ENCODE peak calls at places on chromosomes 6 and 20, in eight cellular contexts. G is CD4-positive, alpha-beta T cell; I is T-helper 1 cell; M is iPS-NIHi11; R is ACHN; K is mucosa of descending colon; J is CD4-positive, CD25-positive, alpha-beta regulatory T cell; B is adrenal gland. V is an unnamed sample.

GRCh38 chr6:22530506-22530905 is 38.9 kb upstream of the HDGFL1 start:
- DNase-seq in R (no peak), M (no peak), I (no peak), B (no peak), K (no peak), G (no peak), J (no peak), V (no peak)

GRCh38 chr6:135535989-135536414 is 38.5 kb upstream of the AHI1 start:
- DNase-seq in G (no peak), R (peak), I (peak), M (peak), B (peak), K (peak), J (peak), V (peak)

GRCh38 chr6:89840538-89840937 is 10.9 kb downstream of the CASP8AP2 start:
- DNase-seq in I (no peak), J (no peak), G (no peak), K (no peak), B (no peak), R (no peak), M (peak), V (no peak)

GRCh38 chr6:167208819-167209576 is 51.2 kb upstream of the GPR31 start:
- DNase-seq in B (no peak), G (no peak), I (no peak), R (no peak), M (peak), K (no peak), J (no peak), V (no peak)

GRCh38 chr6:28135393-28135792 is 6.3 kb upstream of the ZKSCAN8 start:
- DNase-seq in B (no peak), I (no peak), K (no peak), J (no peak), M (no peak), G (no peak), R (no peak), V (no peak)

GRCh38 chr20:3730803-3731370 is 1.6 kb upstream of the HSPA12B start:
- DNase-seq in I (no peak), R (no peak), B (no peak), M (no peak), J (no peak), G (no peak), K (no peak), V (no peak)

GRCh38 chr6:5095236-5095635 is 10.1 kb downstream of the PPP1R3G start:
- DNase-seq in I (no peak), R (peak), M (no peak), K (no peak), B (no peak), J (no peak), G (no peak), V (no peak)

GRCh38 chr6:48678390-48678789 is 567.4 kb upstream of the PTCHD4 start:
- DNase-seq in M (no peak), G (no peak), B (no peak), R (no peak), K (no peak), I (no peak), J (no peak), V (no peak)

GRCh38 chr6:159969921-159970320 is 1.0 kb downstream of the IGF2R start:
- DNase-seq in M (peak), I (peak), K (peak), B (peak), J (peak), R (peak), G (no peak), V (no peak)

GRCh38 chr6:132932566-132932965 is 118.2 kb downstream of the RPS12 start:
- DNase-seq in R (no peak), K (no peak), M (no peak), B (no peak), I (no peak), J (no peak), G (no peak), V (no peak)

GRCh38 chr6:110672122-110672521 is 143.1 kb downstream of the CDK19 start:
- DNase-seq in B (no peak), K (no peak), J (no peak), M (no peak), I (no peak), G (no peak), R (no peak), V (no peak)

GRCh38 chr6:83117802-83118201 is 50.3 kb downstream of the DOP1A start:
- DNase-seq in R (no peak), M (no peak), G (no peak), K (no peak), J (no peak), B (no peak), I (no peak), V (no peak)

GRCh38 chr6:33314515-33314942 is 651 bp upstream of the TAPBP start:
- DNase-seq in J (peak), R (peak), M (peak), K (peak), B (peak), I (peak), G (peak), V (peak)

GRCh38 chr6:165227644-165228329 is 81.6 kb downstream of the C6orf118 start:
- DNase-seq in M (no peak), I (no peak), J (no peak), G (no peak), R (no peak), B (no peak), K (no peak), V (no peak)

GRCh38 chr6:46734867-46735719 is at the start of gene PLA2G7:
- DNase-seq in J (peak), B (peak), G (no peak), K (no peak), M (peak), I (no peak), R (no peak), V (no peak)

GRCh38 chr6:45310118-45310788 is 17.9 kb upstream of the RUNX2 start:
- DNase-seq in J (peak), K (no peak), M (no peak), R (no peak), B (no peak), G (no peak), I (peak), V (peak)